ENCODE peak calls at places on chromosome 6, in nine cellular contexts. B, T, J, A, P, N, O, K and D are unnamed samples.

GRCh38 chr6:148179786-148180185 is 162.9 kb upstream of the SASH1 start:
- DNase-seq in B (no peak), T (no peak), J (no peak), A (no peak), P (peak), N (no peak), O (no peak), K (no peak), D (no peak)

GRCh38 chr6:8275667-8276066 is 159.7 kb downstream of the SLC35B3 start:
- DNase-seq in B (no peak), T (no peak), J (no peak), A (no peak), P (no peak), N (no peak), O (no peak), K (no peak), D (no peak)

GRCh38 chr6:161138545-161139303 is 135.1 kb downstream of the AGPAT4 start:
- DNase-seq in B (no peak), T (no peak), J (no peak), A (peak), P (no peak), N (no peak), O (no peak), K (no peak), D (no peak)

GRCh38 chr6:88983532-88983931 is 20.1 kb upstream of the RNGTT start:
- DNase-seq in B (no peak), T (no peak), J (no peak), A (no peak), P (peak), N (no peak), O (no peak), K (no peak), D (peak)

GRCh38 chr6:170086639-170087420 is 204.0 kb downstream of the DLL1 start:
- DNase-seq in B (peak), T (no peak), J (peak), A (peak), P (no peak), N (peak), O (no peak), K (peak), D (peak)

GRCh38 chr6:130524552-130524951 is 158.7 kb downstream of the TMEM200A start:
- DNase-seq in B (no peak), T (no peak), J (no peak), A (no peak), P (no peak), N (no peak), O (no peak), K (no peak), D (no peak)

GRCh38 chr6:90412538-90413369 is 116.1 kb upstream of the BACH2 start:
- DNase-seq in B (no peak), T (no peak), J (no peak), A (no peak), P (no peak), N (no peak), O (no peak), K (no peak), D (no peak)

GRCh38 chr6:149235130-149235561 is 82.4 kb upstream of the TAB2 start:
- DNase-seq in B (no peak), T (peak), J (no peak), A (no peak), P (peak), N (no peak), O (no peak), K (no peak), D (peak)

GRCh38 chr6:90288404-90288803 is 8.2 kb downstream of the BACH2 start:
- DNase-seq in B (no peak), T (no peak), J (no peak), A (no peak), P (no peak), N (no peak), O (no peak), K (no peak), D (no peak)

GRCh38 chr6:31836676-31837611 is 9.4 kb downstream of the HSPA1B start:
- DNase-seq in B (no peak), T (no peak), J (no peak), A (no peak), P (no peak), N (no peak), O (no peak), K (no peak), D (no peak)

GRCh38 chr6:89008763-89009374 is 45.5 kb upstream of the RNGTT start:
- DNase-seq in B (no peak), T (no peak), J (no peak), A (no peak), P (no peak), N (no peak), O (no peak), K (no peak), D (no peak)

GRCh38 chr6:4459032-4459431 is 317.2 kb upstream of the CDYL start:
- DNase-seq in B (no peak), T (peak), J (no peak), A (no peak), P (peak), N (no peak), O (no peak), K (no peak), D (no peak)

GRCh38 chr6:7528565-7528964 is 12.9 kb upstream of the DSP start:
- DNase-seq in B (no peak), T (no peak), J (no peak), A (no peak), P (no peak), N (no peak), O (no peak), K (no peak), D (no peak)

GRCh38 chr6:42696526-42697267 is 25.7 kb downstream of the PRPH2 start:
- DNase-seq in B (no peak), T (no peak), J (no peak), A (no peak), P (no peak), N (no peak), O (no peak), K (peak), D (no peak)

GRCh38 chr6:90003941-90004340 is 109.7 kb downstream of the GJA10 start:
- DNase-seq in B (no peak), T (no peak), J (no peak), A (no peak), P (no peak), N (no peak), O (no peak), K (no peak), D (no peak)

GRCh38 chr6:51711876-51712275 is 375.5 kb downstream of the PKHD1 start:
- DNase-seq in B (no peak), T (no peak), J (no peak), A (no peak), P (no peak), N (no peak), O (no peak), K (no peak), D (no peak)

GRCh38 chr6:64664480-64664879 is 1028.9 kb downstream of the PHF3 start:
- DNase-seq in B (no peak), T (no peak), J (no peak), A (no peak), P (no peak), N (no peak), O (no peak), K (no peak), D (no peak)

GRCh38 chr6:2632368-2632767 is 118.4 kb downstream of the MYLK4 start:
- DNase-seq in B (no peak), T (no peak), J (no peak), A (no peak), P (no peak), N (no peak), O (no peak), K (no peak), D (no peak)

GRCh38 chr6:89311853-89312531 is 3.1 kb downstream of the GABRR2 start:
- DNase-seq in B (peak), T (peak), J (no peak), A (no peak), P (no peak), N (peak), O (peak), K (peak), D (peak)

GRCh38 chr6:37779902-37780628 is 39.5 kb upstream of the ZFAND3 start:
- DNase-seq in B (no peak), T (no peak), J (no peak), A (no peak), P (no peak), N (peak), O (no peak), K (no peak), D (no peak)

GRCh38 chr6:107657755-107658461 is 166.2 kb downstream of the SCML4 start:
- DNase-seq in B (peak), T (no peak), J (no peak), A (peak), P (no peak), N (no peak), O (no peak), K (peak), D (no peak)

GRCh38 chr6:169780571-169781091 is 29.2 kb downstream of the ERMARD start:
- DNase-seq in B (no peak), T (peak), J (no peak), A (no peak), P (no peak), N (no peak), O (no peak), K (no peak), D (no peak)

GRCh38 chr6:33927551-33927950 is 123.7 kb upstream of the MLN start:
- DNase-seq in B (no peak), T (no peak), J (no peak), A (no peak), P (no peak), N (no peak), O (no peak), K (peak), D (no peak)

GRCh38 chr6:33175436-33176069 is 16.7 kb downstream of the COL11A2 start:
- DNase-seq in B (no peak), T (peak), J (no peak), A (no peak), P (no peak), N (no peak), O (no peak), K (no peak), D (no peak)

GRCh38 chr6:14655201-14655988 is 537.8 kb downstream of the CD83 start:
- DNase-seq in B (no peak), T (no peak), J (no peak), A (no peak), P (no peak), N (no peak), O (no peak), K (no peak), D (no peak)
- H3K4me3 ChIP-seq in B (no peak), T (no peak), J (no peak), A (no peak), P (no peak), N (no peak), O (no peak), K (no peak), D (no peak)

DNA sequence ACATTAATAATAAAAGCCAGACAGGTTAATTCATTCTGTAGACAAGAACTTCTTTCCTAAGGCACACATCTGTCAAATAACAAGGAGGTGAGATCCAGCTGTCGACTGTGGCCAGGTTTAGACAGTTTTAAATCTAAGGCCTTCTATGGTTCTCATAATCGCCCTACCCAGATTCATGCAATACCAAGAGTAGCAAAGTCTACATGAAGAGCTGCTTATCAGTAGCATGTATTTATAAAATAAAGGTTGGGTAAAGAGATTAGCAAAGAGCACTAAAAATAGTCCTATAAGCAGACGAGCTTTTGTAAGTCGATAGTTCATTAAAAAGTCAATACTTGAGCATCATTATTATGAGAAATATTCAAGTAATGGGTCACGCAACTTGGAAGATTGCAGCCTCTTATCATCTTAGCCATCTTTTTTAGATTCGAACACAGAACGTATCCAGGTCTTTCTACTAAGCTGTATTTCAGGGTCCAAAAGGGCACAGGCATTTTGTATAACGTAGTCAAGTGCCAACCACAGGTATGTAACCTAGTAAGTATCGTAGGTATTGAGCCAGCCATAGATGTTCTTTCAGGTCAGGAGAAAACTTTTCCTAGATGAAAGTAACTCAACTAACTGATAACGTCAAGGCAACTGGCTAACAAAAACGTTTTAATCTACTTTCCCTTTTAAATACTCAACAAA is 3.1 kb downstream of the CNKSR3 start:
- DNase-seq in B (no peak), T (peak), J (no peak), A (no peak), P (no peak), N (no peak), O (no peak), K (no peak), D (no peak)
- TF ChIP-seq POLR2A in B (no peak), T (no peak), J (no peak), A (no peak), P (no peak), N (no peak), O (no peak), K (no peak), D (no peak)

GRCh38 chr6:36118550-36119107 is 11.7 kb upstream of the MAPK13 start:
- DNase-seq in B (peak), T (peak), J (no peak), A (no peak), P (no peak), N (no peak), O (no peak), K (no peak), D (peak)
- H3K27ac ChIP-seq in B (peak), T (no peak), J (peak), A (peak), P (no peak), N (no peak), O (no peak), K (no peak), D (no peak)

GRCh38 chr6:167683028-167683862 is 143.5 kb upstream of the AFDN start:
- DNase-seq in B (peak), T (peak), J (no peak), A (no peak), P (peak), N (no peak), O (peak), K (peak), D (peak)
- H3K4me3 ChIP-seq in B (no peak), T (no peak), J (no peak), A (no peak), P (no peak), N (no peak), O (no peak), K (no peak), D (no peak)

GRCh38 chr6:30513451-30513850 is 24.1 kb downstream of the HLA-E start:
- DNase-seq in B (no peak), T (no peak), J (no peak), A (no peak), P (no peak), N (no peak), O (no peak), K (no peak), D (no peak)

GRCh38 chr6:30515106-30515505 is 25.8 kb downstream of the HLA-E start:
- DNase-seq in B (no peak), T (no peak), J (no peak), A (no peak), P (no peak), N (no peak), O (no peak), K (no peak), D (no peak)

GRCh38 chr6:30515967-30516753 is 26.9 kb downstream of the HLA-E start:
- DNase-seq in B (peak), T (peak), J (peak), A (peak), P (peak), N (peak), O (peak), K (peak), D (peak)

GRCh38 chr6:30520480-30520992 is 31.2 kb downstream of the HLA-E start:
- DNase-seq in B (no peak), T (no peak), J (no peak), A (no peak), P (no peak), N (no peak), O (no peak), K (no peak), D (no peak)

GRCh38 chr6:30518505-30518850 is 29.2 kb downstream of the HLA-E start:
- DNase-seq in B (no peak), T (peak), J (no peak), A (no peak), P (no peak), N (no peak), O (no peak), K (no peak), D (no peak)
- TF ChIP-seq POLR2A in B (no peak), T (no peak), J (no peak), A (no peak), P (no peak), N (no peak), O (no peak), K (no peak), D (no peak)

GRCh38 chr6:105028898-105029297 is 72.0 kb downstream of the LIN28B start:
- DNase-seq in B (no peak), T (no peak), J (no peak), A (no peak), P (no peak), N (no peak), O (no peak), K (no peak), D (no peak)

GRCh38 chr6:105021399-105021798 is 64.5 kb downstream of the LIN28B start:
- DNase-seq in B (no peak), T (no peak), J (no peak), A (no peak), P (no peak), N (no peak), O (no peak), K (no peak), D (no peak)

GRCh38 chr6:105029581-105029980 is 72.7 kb downstream of the LIN28B start:
- DNase-seq in B (no peak), T (no peak), J (no peak), A (no peak), P (no peak), N (no peak), O (no peak), K (no peak), D (no peak)

GRCh38 chr6:105022416-105022815 is 65.5 kb downstream of the LIN28B start:
- DNase-seq in B (no peak), T (no peak), J (no peak), A (no peak), P (no peak), N (no peak), O (no peak), K (no peak), D (no peak)

DNA sequence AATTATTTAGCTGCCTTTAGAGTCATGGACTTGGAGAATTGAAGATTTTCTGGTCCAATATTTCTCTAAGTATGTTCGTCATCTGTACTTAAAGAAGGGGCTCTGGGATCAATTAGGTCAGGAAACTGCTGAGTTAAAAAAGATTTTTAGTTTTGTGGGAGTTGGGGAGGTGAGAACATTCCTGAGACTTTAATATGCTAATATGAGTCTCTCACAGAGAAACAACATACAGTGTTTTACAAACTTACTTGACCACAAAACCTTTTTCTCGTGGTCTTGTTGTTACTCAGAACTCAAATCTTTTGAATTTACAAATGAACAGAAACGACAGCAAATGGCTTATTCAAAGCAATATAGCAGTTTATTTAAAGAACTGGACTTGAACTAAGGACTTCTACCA is 67.9 kb downstream of the LIN28B start:
- DNase-seq in B (no peak), T (no peak), J (no peak), A (no peak), P (no peak), N (no peak), O (no peak), K (no peak), D (no peak)
- H3K27ac ChIP-seq in B (no peak), T (no peak), J (no peak), A (no peak), P (no peak), N (no peak), O (no peak), K (no peak), D (no peak)

DNA sequence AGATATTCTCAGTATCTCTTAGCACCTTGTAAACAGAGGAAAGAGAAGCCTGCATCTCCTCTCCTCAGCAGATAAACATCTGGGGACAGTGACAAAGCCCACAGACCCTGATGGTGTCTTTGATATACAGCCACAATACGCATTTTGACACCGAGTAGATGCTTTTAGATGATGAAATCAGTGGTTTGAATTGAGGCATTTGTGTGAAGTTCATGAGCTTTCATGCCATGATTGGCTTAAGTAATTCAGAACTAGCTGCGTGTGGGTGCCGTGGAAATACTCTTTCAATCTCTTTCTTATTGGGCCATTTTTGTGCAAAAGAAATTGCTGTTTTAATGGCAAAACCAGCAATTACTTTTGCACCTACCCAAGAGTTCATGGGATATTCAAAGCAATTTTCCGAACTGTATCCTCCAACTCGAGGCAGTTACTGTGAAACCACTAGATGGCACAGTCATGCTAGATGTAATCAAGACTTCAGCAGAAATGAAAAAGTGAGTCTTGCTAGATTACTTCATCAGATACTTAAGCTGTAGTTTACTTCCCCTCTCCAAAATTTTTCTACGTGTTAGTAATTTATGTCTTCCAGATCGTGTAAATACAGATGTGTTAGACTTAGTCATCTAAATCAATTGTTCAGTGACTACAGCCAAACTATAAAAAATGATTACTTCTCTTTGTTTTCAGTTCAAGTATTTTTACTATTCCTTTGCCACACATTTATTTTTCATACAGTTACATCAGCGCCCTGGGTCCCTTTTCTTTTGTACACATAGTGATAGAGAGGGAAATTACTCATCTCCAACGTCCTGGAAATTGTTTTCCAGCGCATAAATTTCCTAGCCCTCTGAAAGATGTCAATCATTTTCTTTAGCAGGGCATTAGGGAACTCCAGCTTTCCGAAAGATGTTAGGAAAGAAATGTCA is 49.4 kb downstream of the IYD start:
- DNase-seq in B (no peak), T (peak), J (no peak), A (no peak), P (peak), N (no peak), O (no peak), K (no peak), D (peak)
- H3K4me3 ChIP-seq in B (peak), T (no peak), J (peak), A (peak), P (peak), N (peak), O (peak), K (peak), D (no peak)